ENCODE peak calls at places on chromosomes 6 and 20, in six cellular contexts. X is activated CD4-positive, alpha-beta T cell treated with anti-CD3 and anti-CD28 coated beads for 48 hours; C is astrocyte of the spinal cord; P is stimulated activated CD4-positive, alpha-beta T cell treated with anti-CD3 and anti-CD28 coated beads, Interleukin-2, amount 100 ng/mL, for 48 hours; J is NCI-H1436; W is lower leg skin. Q is an unnamed sample.

GRCh38 chr6:81996414-81996813 is 243.9 kb upstream of the TENT5A start:
- DNase-seq in J (no peak), C (peak; percentile 81), W (no peak), X (no peak), P (no peak), Q (no peak)

GRCh38 chr20:43744121-43744520 is 17.3 kb upstream of the GTSF1L start:
- DNase-seq in C (no peak), X (peak; percentile 69), J (peak; percentile 42), P (no peak), W (no peak), Q (no peak)

GRCh38 chr20:64049060-64049886 is at the start of gene SOX18:
- DNase-seq in J (no peak), P (no peak), W (no peak), X (peak; percentile 47), C (no peak), Q (no peak)

GRCh38 chr6:148179786-148180185 is 162.9 kb upstream of the SASH1 start:
- DNase-seq in C (peak; percentile 46), X (peak; percentile 17), J (no peak), W (no peak), P (no peak), Q (no peak)

GRCh38 chr6:31723245-31723979 is at the start of gene MPIG6B:
- DNase-seq in X (no peak), W (no peak), J (peak; percentile 71), C (no peak), P (no peak), Q (no peak)

GRCh38 chr6:129726650-129727049 is 16.7 kb upstream of the ARHGAP18 start:
- DNase-seq in P (no peak), J (no peak), W (no peak), C (no peak), X (no peak), Q (no peak)

GRCh38 chr20:3543901-3544507 is 73.2 kb downstream of the ATRN start:
- DNase-seq in J (no peak), W (no peak), X (no peak), C (peak; percentile 90), P (no peak), Q (no peak)

GRCh38 chr6:19803331-19804330 is 33.5 kb upstream of the ID4 start:
- DNase-seq in P (no peak), X (no peak), J (peak; percentile 7), C (peak; percentile 37), W (no peak), Q (peak; percentile 55)

GRCh38 chr6:119280586-119281163 is 68.9 kb downstream of the MAN1A1 start:
- DNase-seq in X (no peak), P (no peak), C (peak; percentile 19), J (no peak), W (no peak), Q (no peak)